ENCODE peak calls at places on chromosome 11, in eight cellular contexts. A is non-pigmented ciliary epithelial cell; G is immature natural killer cell; W is NT2/D1; Y is stimulated activated naive B cell treated with anti-CD40 and anti-IgM and Interleukin-4, amounts not matched to agents 10 μg/mL and 1 μg/mL and 100 μg/mL, for 72 hours; P is pons; J is mesendoderm; F is pulmonary artery endothelial cell. I is an unnamed sample.

GRCh38 chr11:35014352-35014751 is 97.9 kb downstream of the PDHX start:
- DNase-seq in P (no peak), J (no peak), A (peak), F (no peak), Y (no peak), W (no peak), G (no peak), I (no peak)

GRCh38 chr11:131674051-131674755 is 303.8 kb downstream of the NTM start:
- DNase-seq in G (no peak), J (peak), P (peak), W (peak), F (no peak), Y (peak), A (peak), I (peak)

GRCh38 chr11:121890377-121890776 is 225.6 kb downstream of the BLID start:
- DNase-seq in W (no peak), P (peak), F (no peak), J (no peak), Y (no peak), A (peak), G (no peak), I (no peak)

GRCh38 chr11:129280027-129280811 is 88.1 kb upstream of the ARHGAP32 start:
- DNase-seq in G (peak), A (no peak), Y (peak), W (no peak), P (no peak), F (no peak), J (no peak), I (no peak)

GRCh38 chr11:99368579-99368978 is 347.8 kb downstream of the CNTN5 start:
- DNase-seq in G (no peak), A (no peak), P (no peak), F (no peak), Y (no peak), J (no peak), W (no peak), I (no peak)

GRCh38 chr11:69352715-69353325 is 58.9 kb downstream of the MYEOV start:
- DNase-seq in W (no peak), Y (no peak), F (peak), P (no peak), J (peak), A (peak), G (no peak), I (peak)

GRCh38 chr11:124069429-124070401 is 28.6 kb upstream of the OR10G7 start:
- DNase-seq in A (no peak), F (peak), J (peak), Y (peak), P (peak), W (no peak), G (peak), I (peak)

GRCh38 chr11:12126352-12127019 is 16.1 kb downstream of the MICAL2 start:
- DNase-seq in J (no peak), A (no peak), G (no peak), P (no peak), W (no peak), F (no peak), Y (no peak), I (peak)

GRCh38 chr11:46290021-46290420 is 12.6 kb downstream of the CREB3L1 start:
- DNase-seq in J (no peak), P (no peak), Y (no peak), G (no peak), F (no peak), W (no peak), A (no peak), I (no peak)

GRCh38 chr11:9617960-9618359 is 44.5 kb downstream of the WEE1 start:
- DNase-seq in Y (no peak), W (no peak), F (no peak), G (no peak), J (no peak), A (peak), P (no peak), I (no peak)

GRCh38 chr11:108551653-108552462 is 41.7 kb downstream of the EXPH5 start:
- DNase-seq in J (peak), P (no peak), W (no peak), Y (no peak), G (no peak), F (no peak), A (no peak), I (peak)

GRCh38 chr11:64758330-64759079 is 1.3 kb downstream of the PYGM start:
- DNase-seq in P (no peak), J (no peak), F (no peak), Y (no peak), A (no peak), W (no peak), G (no peak), I (peak)